ENCODE peak calls at places on chromosomes 11 and 22, in five cellular contexts. One of them, this sample, is unnamed.

GRCh38 chr11:88555018-88555828 is 217.7 kb upstream of the CTSC start:
- DNase-seq in HepG2: no peak
- DNase-seq in GM12878: no peak
- DNase-seq in K562: no peak
- DNase-seq in H1: no peak
- DNase-seq in this sample: no peak

GRCh38 chr11:45100338-45100737 is 46.1 kb upstream of the PRDM11 start:
- DNase-seq in HepG2: no peak
- DNase-seq in GM12878: no peak
- DNase-seq in K562: peak; percentile 30
- DNase-seq in H1: no peak
- DNase-seq in this sample: peak; percentile 51

GRCh38 chr11:75490221-75491181 is 35.2 kb downstream of the GDPD5 start:
- DNase-seq in HepG2: no peak
- DNase-seq in GM12878: no peak
- DNase-seq in K562: no peak
- DNase-seq in H1: peak; percentile 50
- DNase-seq in this sample: no peak

GRCh38 chr11:5042091-5042490 is 4.2 kb upstream of the OR52J3 start:
- DNase-seq in HepG2: no peak
- DNase-seq in GM12878: no peak
- DNase-seq in K562: no peak
- DNase-seq in H1: no peak
- DNase-seq in this sample: no peak

GRCh38 chr11:44980533-44981427 is 30.1 kb upstream of the TP53I11 start:
- DNase-seq in HepG2: no peak
- DNase-seq in GM12878: no peak
- DNase-seq in K562: no peak
- DNase-seq in H1: no peak
- DNase-seq in this sample: no peak

GRCh38 chr11:442611-443081 is 835 bp upstream of the ANO9 start:
- DNase-seq in HepG2: no peak
- DNase-seq in GM12878: no peak
- DNase-seq in K562: no peak
- DNase-seq in H1: no peak
- DNase-seq in this sample: peak; percentile 80

GRCh38 chr11:62538470-62539237 is 8.0 kb downstream of the AHNAK start:
- DNase-seq in HepG2: no peak
- DNase-seq in GM12878: no peak
- DNase-seq in K562: no peak
- DNase-seq in H1: no peak
- DNase-seq in this sample: no peak

GRCh38 chr11:61626580-61627380 is 45.9 kb upstream of the SYT7 start:
- DNase-seq in HepG2: peak; percentile 34
- DNase-seq in GM12878: no peak
- DNase-seq in K562: no peak
- DNase-seq in H1: no peak
- DNase-seq in this sample: no peak

GRCh38 chr11:2530131-2530854 is 85.5 kb downstream of the KCNQ1 start:
- DNase-seq in HepG2: no peak
- DNase-seq in GM12878: no peak
- DNase-seq in K562: no peak
- DNase-seq in H1: no peak
- DNase-seq in this sample: no peak

GRCh38 chr11:1442163-1442562 is 44.4 kb downstream of the MOB2 start:
- DNase-seq in HepG2: no peak
- DNase-seq in GM12878: no peak
- DNase-seq in K562: peak; percentile 53
- DNase-seq in H1: no peak
- DNase-seq in this sample: peak; percentile 71

GRCh38 chr22:23538502-23538860 is 41.6 kb downstream of the IGLL1 start:
- DNase-seq in HepG2: no peak
- DNase-seq in GM12878: no peak
- DNase-seq in K562: no peak
- DNase-seq in H1: no peak
- DNase-seq in this sample: no peak

GRCh38 chr11:131713529-131714134 is 343.2 kb downstream of the NTM start:
- DNase-seq in HepG2: peak; percentile 3
- DNase-seq in GM12878: no peak
- DNase-seq in K562: no peak
- DNase-seq in H1: no peak
- DNase-seq in this sample: no peak

GRCh38 chr11:124170801-124171586 is 12.2 kb upstream of the OR10D3 start:
- DNase-seq in HepG2: no peak
- DNase-seq in GM12878: no peak
- DNase-seq in K562: peak; percentile 71
- DNase-seq in H1: no peak
- DNase-seq in this sample: no peak

GRCh38 chr22:27986459-27986858 is 67.4 kb upstream of the PITPNB start:
- DNase-seq in HepG2: no peak
- DNase-seq in GM12878: no peak
- DNase-seq in K562: peak; percentile 17
- DNase-seq in H1: no peak
- DNase-seq in this sample: no peak

GRCh38 chr11:76939219-76939631 is 78.5 kb downstream of the ACER3 start:
- DNase-seq in HepG2: peak; percentile 48
- DNase-seq in GM12878: no peak
- DNase-seq in K562: no peak
- DNase-seq in H1: no peak
- DNase-seq in this sample: no peak

GRCh38 chr11:2481253-2481652 is 36.4 kb downstream of the KCNQ1 start:
- DNase-seq in HepG2: no peak
- DNase-seq in GM12878: no peak
- DNase-seq in K562: no peak
- DNase-seq in H1: no peak
- DNase-seq in this sample: no peak

GRCh38 chr11:2587132-2587930 is 112.5 kb downstream of the KCNQ1OT1 start:
- DNase-seq in HepG2: no peak
- DNase-seq in GM12878: no peak
- DNase-seq in K562: no peak
- DNase-seq in H1: no peak
- DNase-seq in this sample: peak; percentile 14

GRCh38 chr11:109869536-109869935 is 223.7 kb upstream of the ZC3H12C start:
- DNase-seq in HepG2: no peak
- DNase-seq in GM12878: no peak
- DNase-seq in K562: no peak
- DNase-seq in H1: no peak
- DNase-seq in this sample: no peak

GRCh38 chr11:10800292-10800691 is 8.4 kb downstream of the EIF4G2 start:
- DNase-seq in HepG2: no peak
- DNase-seq in GM12878: no peak
- DNase-seq in K562: no peak
- DNase-seq in H1: no peak
- DNase-seq in this sample: no peak

GRCh38 chr11:102914238-102915043 is 39.7 kb upstream of the MMP12 start:
- DNase-seq in HepG2: peak; percentile 4
- DNase-seq in GM12878: no peak
- DNase-seq in K562: no peak
- DNase-seq in H1: peak; percentile 19
- DNase-seq in this sample: peak; percentile 11

GRCh38 chr11:125174057-125174456 is 9.5 kb downstream of the PKNOX2 start:
- DNase-seq in HepG2: no peak
- DNase-seq in GM12878: no peak
- DNase-seq in K562: no peak
- DNase-seq in H1: no peak
- DNase-seq in this sample: no peak

GRCh38 chr11:45411221-45411946 is 125.2 kb upstream of the SYT13 start:
- DNase-seq in HepG2: no peak
- DNase-seq in GM12878: no peak
- DNase-seq in K562: no peak
- DNase-seq in H1: no peak
- DNase-seq in this sample: peak; percentile 46

GRCh38 chr11:199004-199581 is 6.2 kb downstream of the SCGB1C1 start:
- DNase-seq in HepG2: no peak
- DNase-seq in GM12878: no peak
- DNase-seq in K562: no peak
- DNase-seq in H1: no peak
- DNase-seq in this sample: no peak

GRCh38 chr11:125215951-125216350 is 51.4 kb downstream of the PKNOX2 start:
- DNase-seq in HepG2: no peak
- DNase-seq in GM12878: no peak
- DNase-seq in K562: no peak
- DNase-seq in H1: no peak
- DNase-seq in this sample: no peak

GRCh38 chr11:119964136-119965025 is 173.5 kb downstream of the TRIM29 start:
- DNase-seq in HepG2: no peak
- DNase-seq in GM12878: no peak
- DNase-seq in K562: no peak
- DNase-seq in H1: peak; percentile 50
- DNase-seq in this sample: no peak

GRCh38 chr11:113334183-113334582 is 19.8 kb downstream of the TTC12 start:
- DNase-seq in HepG2: no peak
- DNase-seq in GM12878: no peak
- DNase-seq in K562: no peak
- DNase-seq in H1: no peak
- DNase-seq in this sample: no peak

GRCh38 chr11:126391286-126391954 is 35.9 kb downstream of the ST3GAL4 start:
- DNase-seq in HepG2: no peak
- DNase-seq in GM12878: no peak
- DNase-seq in K562: no peak
- DNase-seq in H1: no peak
- DNase-seq in this sample: no peak

GRCh38 chr11:93279911-93280347 is 50.6 kb upstream of the DEUP1 start:
- DNase-seq in HepG2: no peak
- DNase-seq in GM12878: peak; percentile 31
- DNase-seq in K562: no peak
- DNase-seq in H1: no peak
- DNase-seq in this sample: no peak

GRCh38 chr22:36946436-36947158 is 33.2 kb downstream of the CSF2RB start:
- DNase-seq in HepG2: no peak
- DNase-seq in GM12878: no peak
- DNase-seq in K562: no peak
- DNase-seq in H1: no peak
- DNase-seq in this sample: no peak
- TF ChIP-seq CTCF in HepG2: no peak
- TF ChIP-seq CTCF in GM12878: no peak
- TF ChIP-seq CTCF in K562: no peak
- TF ChIP-seq CTCF in H1: no peak
- TF ChIP-seq CTCF in this sample: no peak

GRCh38 chr11:107157809-107158187 is 139.5 kb upstream of the GUCY1A2 start:
- DNase-seq in HepG2: peak; percentile 4
- DNase-seq in GM12878: no peak
- DNase-seq in K562: no peak
- DNase-seq in H1: no peak
- DNase-seq in this sample: no peak

GRCh38 chr11:107151579-107151978 is 133.3 kb upstream of the GUCY1A2 start:
- DNase-seq in HepG2: no peak
- DNase-seq in GM12878: no peak
- DNase-seq in K562: no peak
- DNase-seq in H1: no peak
- DNase-seq in this sample: no peak

GRCh38 chr11:107157146-107157808 is 139.0 kb upstream of the GUCY1A2 start:
- DNase-seq in HepG2: no peak
- DNase-seq in GM12878: no peak
- DNase-seq in K562: no peak
- DNase-seq in H1: peak; percentile 21
- DNase-seq in this sample: no peak
- H2AFZ ChIP-seq in HepG2: no peak overlapping the region
- H2AFZ ChIP-seq in GM12878: no peak overlapping the region
- H2AFZ ChIP-seq in K562: no peak overlapping the region
- H2AFZ ChIP-seq in H1: no peak overlapping the region
- H2AFZ ChIP-seq in this sample: no peak overlapping the region

DNA sequence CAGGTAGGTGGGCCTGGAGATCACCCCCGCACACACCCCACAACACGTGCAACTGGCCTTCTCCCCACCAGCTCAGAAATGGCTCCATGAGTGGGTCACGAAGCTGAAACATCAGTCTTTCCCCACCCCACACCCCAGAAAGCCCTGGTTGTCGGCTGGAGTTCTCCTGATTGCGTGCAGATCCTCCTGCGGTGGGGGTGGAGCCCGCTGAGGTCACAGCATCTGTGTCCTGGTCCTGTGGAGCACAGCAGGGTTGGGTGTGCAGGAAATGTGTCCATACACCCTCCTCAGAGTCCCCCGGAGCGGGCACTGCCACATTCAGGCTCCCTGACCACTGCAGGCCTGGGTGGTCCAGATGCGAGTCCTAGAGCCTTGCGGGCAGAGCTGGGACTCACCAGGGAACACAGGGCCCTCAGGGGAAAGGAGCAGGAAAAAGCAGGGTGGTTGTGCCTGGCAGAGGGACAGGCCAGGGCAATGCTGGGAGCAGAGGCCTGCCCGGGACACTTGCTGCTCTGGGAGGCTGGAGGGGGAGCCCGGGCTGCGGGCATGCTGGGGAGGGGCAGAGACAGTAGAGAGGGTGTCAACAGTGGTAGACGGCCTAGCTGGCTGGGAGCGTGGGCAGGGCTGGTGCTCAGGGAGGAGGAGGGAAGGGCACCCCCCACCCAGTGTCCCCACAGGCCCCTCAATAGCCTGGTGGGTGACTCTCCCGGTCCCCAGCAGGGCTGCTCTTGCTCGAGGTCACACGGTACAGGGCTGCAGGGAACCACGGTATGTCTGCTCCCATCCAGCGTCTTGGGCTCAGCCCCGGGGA is 42.4 kb upstream of the PPARA start:
- DNase-seq in HepG2: no peak
- DNase-seq in GM12878: no peak
- DNase-seq in K562: no peak
- DNase-seq in H1: no peak
- DNase-seq in this sample: peak; percentile 76
- TF ChIP-seq EP300 in HepG2: no peak
- TF ChIP-seq EP300 in GM12878: no peak
- TF ChIP-seq EP300 in K562: no peak
- TF ChIP-seq EP300 in H1: no peak
- TF ChIP-seq EP300 in this sample: no peak

GRCh38 chr11:111531156-111531555 is 9.4 kb upstream of the LAYN start:
- DNase-seq in HepG2: no peak
- DNase-seq in GM12878: no peak
- DNase-seq in K562: no peak
- DNase-seq in H1: no peak
- DNase-seq in this sample: no peak

GRCh38 chr11:111526501-111526900 is 11.9 kb downstream of the HOATZ start:
- DNase-seq in HepG2: no peak
- DNase-seq in GM12878: no peak
- DNase-seq in K562: no peak
- DNase-seq in H1: no peak
- DNase-seq in this sample: no peak

GRCh38 chr11:111527279-111527678 is 12.7 kb downstream of the HOATZ start:
- DNase-seq in HepG2: no peak
- DNase-seq in GM12878: no peak
- DNase-seq in K562: no peak
- DNase-seq in H1: no peak
- DNase-seq in this sample: no peak

GRCh38 chr11:111530091-111530490 is 10.4 kb upstream of the LAYN start:
- DNase-seq in HepG2: no peak
- DNase-seq in GM12878: no peak
- DNase-seq in K562: no peak
- DNase-seq in H1: no peak
- DNase-seq in this sample: no peak

DNA sequence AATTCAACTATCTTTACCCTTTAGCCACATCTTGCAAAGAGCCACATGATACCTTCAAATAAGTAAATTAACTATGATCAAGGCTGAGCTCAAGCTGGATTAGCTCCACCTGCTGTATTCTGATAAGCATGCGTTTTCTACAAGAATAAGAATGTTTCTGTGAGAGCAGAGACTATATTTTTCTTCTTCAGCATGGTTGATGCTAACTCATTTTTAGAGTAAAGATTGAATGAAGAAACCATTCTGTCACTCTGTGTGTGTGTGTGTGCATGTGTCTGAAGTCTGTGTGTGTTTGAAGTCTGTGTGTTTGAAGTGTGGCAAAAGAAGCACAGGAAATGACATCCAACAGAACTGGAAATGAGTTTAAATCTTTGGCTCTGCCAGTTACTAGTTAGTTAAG is 12.0 kb upstream of the LAYN start:
- DNase-seq in HepG2: no peak
- DNase-seq in GM12878: no peak
- DNase-seq in K562: no peak
- DNase-seq in H1: no peak
- DNase-seq in this sample: no peak
- TF ChIP-seq CTCF in HepG2: no peak
- TF ChIP-seq CTCF in GM12878: no peak
- TF ChIP-seq CTCF in K562: no peak
- TF ChIP-seq CTCF in H1: no peak
- TF ChIP-seq CTCF in this sample: peak; percentile 46

This sample was measured in SK-N-SH.